ENCODE peak calls at places on chromosomes 2 and 18, in four cellular contexts. One of them, this sample, is unnamed.
A peak's percentile ranks its signal among the peaks of the same experiment; 100 is the strongest.

GRCh38 chr2:28393115-28393836 is 618 bp downstream of the FOSL2 start:
- DNase-seq in GM12878: no peak
- DNase-seq in K562: peak; percentile 72
- DNase-seq in endothelial cell of umbilical vein: peak; percentile 56
- DNase-seq in this sample: peak; percentile 68

GRCh38 chr18:23321996-23322395 is 131.1 kb upstream of the RIOK3 start:
- DNase-seq in K562: no peak
- DNase-seq in GM12878: no peak
- DNase-seq in endothelial cell of umbilical vein: no peak
- DNase-seq in this sample: peak; percentile 62

GRCh38 chr2:34261701-34262100 is 662.6 kb upstream of the FAM98A start:
- DNase-seq in K562: no peak
- DNase-seq in GM12878: no peak
- DNase-seq in endothelial cell of umbilical vein: no peak
- DNase-seq in this sample: no peak

GRCh38 chr2:224039080-224039769 is at the start of gene SERPINE2:
- DNase-seq in endothelial cell of umbilical vein: peak; percentile 41
- DNase-seq in K562: no peak
- DNase-seq in GM12878: no peak
- DNase-seq in this sample: peak; percentile 37

GRCh38 chr2:20186078-20186854 is 38.7 kb downstream of the SDC1 start:
- DNase-seq in K562: peak; percentile 73
- DNase-seq in endothelial cell of umbilical vein: no peak
- DNase-seq in GM12878: no peak
- DNase-seq in this sample: peak; percentile 73

GRCh38 chr2:30206461-30207430 is 24.6 kb upstream of the LBH start:
- DNase-seq in GM12878: no peak
- DNase-seq in K562: no peak
- DNase-seq in endothelial cell of umbilical vein: no peak
- DNase-seq in this sample: no peak

GRCh38 chr2:173755798-173756197 is 209.4 kb downstream of the SP3 start:
- DNase-seq in GM12878: no peak
- DNase-seq in endothelial cell of umbilical vein: no peak
- DNase-seq in K562: no peak
- DNase-seq in this sample: no peak

GRCh38 chr2:180722551-180723239 is 257.7 kb upstream of the UBE2E3 start:
- DNase-seq in endothelial cell of umbilical vein: no peak
- DNase-seq in GM12878: no peak
- DNase-seq in K562: no peak
- DNase-seq in this sample: peak; percentile 82

GRCh38 chr2:73987109-73987947 is 2.6 kb downstream of the TET3 start:
- DNase-seq in GM12878: no peak
- DNase-seq in endothelial cell of umbilical vein: peak; percentile 58
- DNase-seq in K562: peak; percentile 78
- DNase-seq in this sample: peak; percentile 62

GRCh38 chr2:72027426-72028161 is 120.1 kb downstream of the CYP26B1 start:
- DNase-seq in GM12878: no peak
- DNase-seq in endothelial cell of umbilical vein: no peak
- DNase-seq in K562: no peak
- DNase-seq in this sample: no peak

GRCh38 chr2:237282568-237283128 is 131.3 kb downstream of the COL6A3 start:
- DNase-seq in endothelial cell of umbilical vein: no peak
- DNase-seq in GM12878: no peak
- DNase-seq in K562: no peak
- DNase-seq in this sample: peak; percentile 93

GRCh38 chr2:213161759-213162514 is 10.5 kb upstream of the IKZF2 start:
- DNase-seq in GM12878: no peak
- DNase-seq in endothelial cell of umbilical vein: no peak
- DNase-seq in K562: no peak
- DNase-seq in this sample: peak; percentile 76

GRCh38 chr2:70947556-70948184 is 12.0 kb downstream of the ATP6V1B1 start:
- DNase-seq in endothelial cell of umbilical vein: peak; percentile 65
- DNase-seq in GM12878: no peak
- DNase-seq in K562: peak; percentile 39
- DNase-seq in this sample: peak; percentile 75

GRCh38 chr18:68121826-68122225 is 593.1 kb downstream of the TMX3 start:
- DNase-seq in K562: no peak
- DNase-seq in GM12878: no peak
- DNase-seq in endothelial cell of umbilical vein: no peak
- DNase-seq in this sample: peak; percentile 19

GRCh38 chr18:63637703-63638102 is 6.4 kb downstream of the SERPINB4 start:
- DNase-seq in K562: no peak
- DNase-seq in GM12878: no peak
- DNase-seq in endothelial cell of umbilical vein: no peak
- DNase-seq in this sample: no peak

GRCh38 chr2:16508061-16508851 is 157.4 kb downstream of the CYRIA start:
- DNase-seq in GM12878: no peak
- DNase-seq in K562: peak; percentile 23
- DNase-seq in endothelial cell of umbilical vein: peak; percentile 39
- DNase-seq in this sample: no peak

GRCh38 chr18:26089247-26090129 is 925 bp downstream of the SS18 start:
- DNase-seq in endothelial cell of umbilical vein: peak; percentile 54
- DNase-seq in K562: peak; percentile 71
- DNase-seq in GM12878: no peak
- DNase-seq in this sample: peak; percentile 49

GRCh38 chr2:135052997-135053474 is 944 bp downstream of the RAB3GAP1 start:
- DNase-seq in GM12878: no peak
- DNase-seq in K562: peak; percentile 24
- DNase-seq in endothelial cell of umbilical vein: peak; percentile 9
- DNase-seq in this sample: no peak

GRCh38 chr2:241577413-241578122 is 19.0 kb downstream of the BOK start:
- DNase-seq in K562: no peak
- DNase-seq in endothelial cell of umbilical vein: peak; percentile 17
- DNase-seq in GM12878: no peak
- DNase-seq in this sample: peak; percentile 67

GRCh38 chr2:97849881-97850540 is 136.6 kb downstream of the ZAP70 start:
- DNase-seq in GM12878: peak; percentile 21
- DNase-seq in K562: peak; percentile 24
- DNase-seq in endothelial cell of umbilical vein: no peak
- DNase-seq in this sample: peak; percentile 18

GRCh38 chr2:15840173-15840572 is 100.2 kb upstream of the MYCN start:
- DNase-seq in endothelial cell of umbilical vein: no peak
- DNase-seq in GM12878: no peak
- DNase-seq in K562: no peak
- DNase-seq in this sample: no peak

DNA sequence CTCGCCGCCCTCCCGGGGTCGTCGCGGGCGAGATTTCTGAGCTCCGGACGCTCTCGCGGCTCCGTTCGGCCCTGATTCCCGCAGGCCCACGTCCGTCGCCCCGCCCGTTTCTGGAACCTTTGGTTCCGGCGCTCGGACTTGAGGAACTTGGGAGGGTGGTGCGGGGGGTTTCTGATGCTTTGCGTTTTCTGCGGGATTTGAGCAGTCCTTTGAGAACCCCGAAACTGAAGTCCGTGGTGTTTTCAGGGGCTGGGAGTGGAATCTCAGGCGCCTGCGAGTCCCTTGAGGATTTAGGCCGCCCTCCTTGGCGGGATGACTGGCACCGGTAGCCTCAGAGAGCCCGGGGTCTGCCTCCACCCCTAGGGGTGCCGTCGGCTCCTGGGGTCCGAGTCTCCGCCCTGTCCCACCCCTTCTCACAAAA is 336 bp downstream of the THNSL2 start:
- DNase-seq in endothelial cell of umbilical vein: no peak
- DNase-seq in K562: no peak
- DNase-seq in GM12878: no peak
- DNase-seq in this sample: no peak
- TF ChIP-seq CTCF in endothelial cell of umbilical vein: no peak
- TF ChIP-seq CTCF in K562: no peak
- TF ChIP-seq CTCF in GM12878: no peak
- TF ChIP-seq CTCF in this sample: no peak

DNA sequence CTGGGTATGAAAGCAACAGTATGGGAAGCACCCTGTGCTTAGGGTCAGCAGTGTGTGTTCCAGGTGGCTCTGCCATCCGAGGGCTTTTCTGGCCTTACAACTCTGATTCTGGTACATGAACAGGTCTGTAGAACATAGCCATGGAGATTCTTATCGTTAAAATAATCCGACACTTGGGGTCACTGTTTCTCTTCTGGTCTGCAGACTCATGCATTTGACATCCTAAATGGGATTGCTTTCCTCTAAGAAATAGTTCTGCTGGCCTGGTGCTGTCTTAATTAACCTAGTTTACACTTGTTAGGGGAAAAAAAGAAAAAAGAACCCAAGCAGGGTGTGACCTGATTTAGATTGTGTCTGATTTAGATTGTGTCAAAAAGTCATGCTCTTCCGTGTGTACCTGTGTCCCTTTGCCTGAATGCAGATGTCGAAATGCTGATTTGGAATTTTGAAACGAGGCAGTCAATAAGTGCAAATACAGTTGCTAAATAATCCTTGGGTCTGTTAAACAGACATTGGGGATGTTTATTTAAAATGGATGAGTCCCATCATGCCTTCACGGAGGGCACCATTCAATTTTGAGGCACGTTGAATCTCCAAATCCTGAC is 59.6 kb downstream of the TRPM8 start:
- DNase-seq in GM12878: peak; percentile 9
- DNase-seq in K562: peak; percentile 3
- DNase-seq in endothelial cell of umbilical vein: peak; percentile 57
- DNase-seq in this sample: peak; percentile 76
- TF ChIP-seq FOS in GM12878: no peak
- TF ChIP-seq FOS in K562: no peak
- TF ChIP-seq FOS in endothelial cell of umbilical vein: no peak
- TF ChIP-seq FOS in this sample: no peak

GRCh38 chr2:199433204-199433832 is 24.4 kb downstream of the SATB2 start:
- DNase-seq in GM12878: no peak
- DNase-seq in endothelial cell of umbilical vein: no peak
- DNase-seq in K562: no peak
- DNase-seq in this sample: no peak

GRCh38 chr2:199430219-199430618 is 27.5 kb downstream of the SATB2 start:
- DNase-seq in GM12878: no peak
- DNase-seq in endothelial cell of umbilical vein: no peak
- DNase-seq in K562: no peak
- DNase-seq in this sample: no peak

GRCh38 chr2:199434555-199434954 is 23.2 kb downstream of the SATB2 start:
- DNase-seq in K562: no peak
- DNase-seq in GM12878: no peak
- DNase-seq in endothelial cell of umbilical vein: no peak
- DNase-seq in this sample: no peak

GRCh38 chr2:199428291-199428690 is 29.4 kb downstream of the SATB2 start:
- DNase-seq in K562: no peak
- DNase-seq in GM12878: no peak
- DNase-seq in endothelial cell of umbilical vein: no peak
- DNase-seq in this sample: no peak

GRCh38 chr2:199431748-199432213 is 26.0 kb downstream of the SATB2 start:
- DNase-seq in endothelial cell of umbilical vein: peak; percentile 72
- DNase-seq in GM12878: no peak
- DNase-seq in K562: peak; percentile 25
- DNase-seq in this sample: peak; percentile 57
- TF ChIP-seq CTCF in endothelial cell of umbilical vein: no peak
- TF ChIP-seq CTCF in GM12878: no peak
- TF ChIP-seq CTCF in K562: no peak
- TF ChIP-seq CTCF in this sample: no peak

GRCh38 chr2:62217980-62218379 is 22.1 kb downstream of the B3GNT2 start:
- DNase-seq in GM12878: no peak
- DNase-seq in K562: no peak
- DNase-seq in endothelial cell of umbilical vein: peak; percentile 71
- DNase-seq in this sample: peak; percentile 76

GRCh38 chr2:62216113-62216512 is 20.2 kb downstream of the B3GNT2 start:
- DNase-seq in GM12878: no peak
- DNase-seq in endothelial cell of umbilical vein: no peak
- DNase-seq in K562: no peak
- DNase-seq in this sample: no peak

GRCh38 chr2:62215306-62216064 is 19.6 kb downstream of the B3GNT2 start:
- DNase-seq in endothelial cell of umbilical vein: peak; percentile 41
- DNase-seq in K562: peak; percentile 73
- DNase-seq in GM12878: no peak
- DNase-seq in this sample: peak; percentile 46

GRCh38 chr2:62217421-62217820 is 21.5 kb downstream of the B3GNT2 start:
- DNase-seq in K562: no peak
- DNase-seq in endothelial cell of umbilical vein: no peak
- DNase-seq in GM12878: no peak
- DNase-seq in this sample: no peak

GRCh38 chr2:62216616-62217015 is 20.7 kb downstream of the B3GNT2 start:
- DNase-seq in GM12878: no peak
- DNase-seq in endothelial cell of umbilical vein: peak; percentile 93
- DNase-seq in K562: peak; percentile 26
- DNase-seq in this sample: peak; percentile 92
- TF ChIP-seq FOS in GM12878: no peak
- TF ChIP-seq FOS in endothelial cell of umbilical vein: peak; percentile 61
- TF ChIP-seq FOS in K562: no peak
- TF ChIP-seq FOS in this sample: peak; percentile 59

DNA sequence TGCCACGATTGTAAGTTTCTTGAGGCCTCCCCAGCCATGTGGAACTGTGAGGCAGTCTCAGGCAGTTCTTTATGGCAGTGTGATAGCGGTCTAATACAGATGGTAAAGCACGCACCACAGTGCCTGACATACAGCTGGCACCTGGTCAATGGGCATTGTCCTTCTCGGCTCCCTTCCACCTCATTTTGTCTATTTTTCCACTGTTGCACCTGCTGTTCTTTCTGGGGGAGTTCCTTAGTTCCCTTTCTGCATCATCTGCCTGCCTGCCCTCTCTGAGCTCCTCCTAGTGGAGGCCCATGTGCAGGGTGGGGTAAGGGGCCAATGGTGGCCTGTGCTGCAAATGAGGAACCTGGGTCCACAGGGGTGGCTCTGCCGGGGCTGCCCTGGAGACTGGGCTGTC is 157.6 kb downstream of the LPIN1 start:
- DNase-seq in endothelial cell of umbilical vein: no peak
- DNase-seq in K562: peak; percentile 25
- DNase-seq in GM12878: no peak
- DNase-seq in this sample: no peak
- TF ChIP-seq CTCF in endothelial cell of umbilical vein: no peak
- TF ChIP-seq CTCF in K562: peak; percentile 42
- TF ChIP-seq CTCF in GM12878: peak; percentile 27
- TF ChIP-seq CTCF in this sample: no peak

GRCh38 chr2:54630841-54631497 is 92.5 kb upstream of the EML6 start:
- DNase-seq in GM12878: no peak
- DNase-seq in K562: no peak
- DNase-seq in endothelial cell of umbilical vein: no peak
- DNase-seq in this sample: no peak
- TF ChIP-seq FOS in GM12878: no peak
- TF ChIP-seq FOS in K562: no peak
- TF ChIP-seq FOS in endothelial cell of umbilical vein: no peak
- TF ChIP-seq FOS in this sample: no peak